ENCODE peak calls at places on chromosome 17, in six cellular contexts. Z is fibroblast of mammary gland, H is progenitor cell of endocrine pancreas, F is body of pancreas, Q is astrocyte of the spinal cord, N is activated B cell treated with CpG ODN at 0.5 μM for 24 hours. R is an unnamed sample.

GRCh38 chr17:60563743-60564142 is 36.2 kb upstream of the PPM1D start:
- DNase-seq in Q (no peak), F (no peak), N (no peak), Z (no peak), H (no peak), R (no peak)

GRCh38 chr17:82864721-82865240 is 25.0 kb upstream of the ZNF750 start:
- DNase-seq in N (no peak), H (no peak), Q (no peak), F (no peak), Z (no peak), R (no peak)

GRCh38 chr17:43169561-43170139 is 1.4 kb upstream of the NBR1 start:
- DNase-seq in N (peak; percentile 21), H (no peak), Q (no peak), F (peak; percentile 68), Z (peak; percentile 47), R (peak; percentile 22)

GRCh38 chr17:27965224-27965623 is 72.1 kb upstream of the LYRM9 start:
- DNase-seq in F (no peak), Z (no peak), H (no peak), Q (no peak), N (no peak), R (no peak)

GRCh38 chr17:81094744-81095607 is 60.0 kb downstream of the BAIAP2 start:
- DNase-seq in H (peak; percentile 44), N (no peak), F (peak; percentile 77), Z (peak; percentile 100), Q (peak; percentile 100), R (peak; percentile 81)

GRCh38 chr17:66714046-66715023 is 120.6 kb upstream of the CACNG5 start:
- DNase-seq in Q (no peak), N (no peak), Z (no peak), F (no peak), H (no peak), R (no peak)

GRCh38 chr17:31275126-31275525 is 21.9 kb downstream of the OMG start:
- DNase-seq in H (no peak), F (no peak), Q (no peak), N (no peak), Z (peak; percentile 59), R (no peak)

GRCh38 chr17:48679385-48680096 is 42.8 kb downstream of the PRAC1 start:
- DNase-seq in F (no peak), Z (peak; percentile 3), N (no peak), H (no peak), Q (no peak), R (no peak)

GRCh38 chr17:5297245-5297644 is 15.2 kb downstream of the RABEP1 start:
- DNase-seq in F (no peak), N (no peak), Q (no peak), Z (no peak), H (no peak), R (no peak)

GRCh38 chr17:73093286-73093685 is 798 bp upstream of the SLC39A11 start:
- DNase-seq in F (no peak), Z (no peak), H (no peak), Q (no peak), N (no peak), R (no peak)

GRCh38 chr17:956905-957304 is 22.7 kb downstream of the NXN start:
- DNase-seq in Z (no peak), F (no peak), N (no peak), H (no peak), Q (no peak), R (no peak)

GRCh38 chr17:68295086-68295485 is 3.8 kb downstream of the ARSG start:
- DNase-seq in Q (no peak), F (no peak), Z (no peak), H (no peak), N (no peak), R (no peak)

GRCh38 chr17:64426584-64426983 is 22.3 kb upstream of the MILR1 start:
- DNase-seq in N (no peak), Z (no peak), F (no peak), Q (no peak), H (no peak), R (no peak)

GRCh38 chr17:79026345-79027273 is 2.6 kb downstream of the C1QTNF1 start:
- DNase-seq in H (no peak), Q (peak; percentile 65), N (no peak), F (peak; percentile 40), Z (peak; percentile 81), R (peak; percentile 47)

GRCh38 chr17:6388416-6388815 is 46.5 kb downstream of the AIPL1 start:
- DNase-seq in F (no peak), Q (no peak), Z (no peak), H (no peak), N (no peak), R (no peak)

GRCh38 chr17:39547713-39548478 is 59.8 kb downstream of the NEUROD2 start:
- DNase-seq in H (peak; percentile 62), N (peak; percentile 74), Q (peak; percentile 32), F (peak; percentile 55), Z (peak; percentile 40), R (peak; percentile 96)

GRCh38 chr17:40291311-40291710 is 3.6 kb downstream of the CDC6 start:
- DNase-seq in F (no peak), N (no peak), Q (no peak), Z (no peak), H (no peak), R (peak; percentile 18)

GRCh38 chr17:20040216-20040615 is 31.1 kb downstream of the SPECC1 start:
- DNase-seq in H (no peak), N (no peak), Z (no peak), Q (no peak), F (no peak), R (no peak)

GRCh38 chr17:39264119-39264518 is 38.4 kb upstream of the STAC2 start:
- DNase-seq in F (no peak), Z (peak; percentile 60), Q (no peak), H (no peak), N (no peak), R (no peak)

GRCh38 chr17:81034168-81034777 is 678 bp upstream of the BAIAP2 start:
- DNase-seq in H (peak; percentile 39), Z (no peak), N (no peak), F (no peak), Q (no peak), R (no peak)

GRCh38 chr17:17398928-17399926 is 77.6 kb upstream of the MED9 start:
- DNase-seq in H (no peak), N (no peak), Q (no peak), Z (peak; percentile 77), F (no peak), R (no peak)

GRCh38 chr17:17400566-17401184 is 76.1 kb upstream of the MED9 start:
- DNase-seq in Z (no peak), F (no peak), Q (no peak), N (no peak), H (no peak), R (no peak)

GRCh38 chr17:17400070-17400469 is 76.7 kb upstream of the MED9 start:
- DNase-seq in Z (no peak), Q (no peak), N (no peak), H (no peak), F (no peak), R (no peak)

GRCh38 chr17:17402558-17402957 is 74.2 kb upstream of the MED9 start:
- DNase-seq in Z (no peak), Q (no peak), F (no peak), N (no peak), H (no peak), R (no peak)

DNA sequence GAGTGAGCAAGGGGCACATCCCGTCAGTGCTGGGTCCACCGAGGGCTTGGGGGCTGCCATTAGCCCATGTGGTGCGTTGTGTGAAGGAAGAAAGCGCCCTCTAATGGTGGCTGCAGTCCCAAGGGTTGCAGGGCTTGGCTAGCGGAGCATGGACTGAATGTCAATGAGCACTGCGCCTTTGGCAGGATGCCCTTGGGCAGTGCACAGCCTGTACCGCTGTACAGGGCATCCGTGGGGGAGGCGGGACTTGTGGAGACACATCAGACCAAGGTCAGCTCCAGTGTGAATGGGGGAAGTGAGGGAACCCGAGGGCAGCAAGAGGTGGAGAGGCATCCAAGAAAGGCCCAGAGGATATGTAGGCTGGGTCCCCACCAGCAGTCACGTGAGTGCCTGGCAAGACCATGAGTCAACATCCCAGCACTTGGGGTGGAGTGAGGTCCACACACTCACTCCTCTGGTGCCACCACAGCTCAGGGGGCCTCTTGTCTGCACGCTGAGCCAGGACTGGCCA is 75.5 kb upstream of the MED9 start:
- DNase-seq in Z (peak; percentile 51), F (no peak), H (no peak), N (no peak), Q (no peak), R (peak; percentile 36)
- TF ChIP-seq CTCF in Z (no peak), F (no peak), H (no peak), N (no peak), Q (no peak), R (no peak)

GRCh38 chr17:16453493-16453851 is 38.1 kb downstream of the TRPV2 start:
- DNase-seq in Z (no peak), H (no peak), Q (no peak), F (no peak), N (no peak), R (no peak)
- TF ChIP-seq CTCF in Z (no peak), H (no peak), Q (no peak), F (no peak), N (no peak), R (no peak)

DNA sequence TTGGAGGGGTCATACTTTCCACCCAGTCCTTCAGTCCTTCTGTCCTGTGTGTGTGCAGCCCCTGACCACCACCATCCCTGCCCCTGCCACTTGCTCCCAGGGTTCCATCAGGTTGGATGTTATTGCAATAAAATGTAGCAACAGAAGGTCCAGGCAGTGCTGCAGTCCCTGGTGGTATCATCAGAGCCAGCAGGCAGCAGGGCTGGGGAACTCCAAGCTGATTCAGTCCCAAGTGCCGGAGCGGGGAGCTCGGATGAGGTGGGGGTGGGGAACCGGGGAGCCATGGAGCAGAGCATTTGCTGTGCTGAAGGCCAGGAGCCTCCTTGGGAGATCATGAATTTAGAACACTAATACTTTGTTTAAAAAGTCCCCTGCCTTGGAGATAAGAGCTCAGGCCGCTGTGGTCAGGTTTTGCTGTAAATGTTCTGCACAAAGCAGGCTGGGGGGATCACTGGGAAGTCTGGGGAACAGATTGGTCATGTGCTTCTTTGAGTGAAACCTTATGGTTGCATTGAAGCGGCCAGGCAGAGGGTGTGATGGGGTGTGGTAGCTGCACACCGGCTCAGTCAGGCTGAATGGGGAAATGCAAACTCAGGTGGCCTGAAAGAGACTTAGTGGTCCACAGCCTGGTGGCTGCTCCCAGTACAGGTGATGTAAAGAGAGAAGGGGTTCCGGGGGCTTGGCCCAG is 225.9 kb downstream of the SEC14L1 start:
- DNase-seq in F (no peak), Q (peak; percentile 66), N (no peak), Z (no peak), H (no peak), R (no peak)
- TF ChIP-seq CTCF in F (no peak), Q (peak; percentile 5), N (no peak), Z (no peak), H (no peak), R (no peak)

DNA sequence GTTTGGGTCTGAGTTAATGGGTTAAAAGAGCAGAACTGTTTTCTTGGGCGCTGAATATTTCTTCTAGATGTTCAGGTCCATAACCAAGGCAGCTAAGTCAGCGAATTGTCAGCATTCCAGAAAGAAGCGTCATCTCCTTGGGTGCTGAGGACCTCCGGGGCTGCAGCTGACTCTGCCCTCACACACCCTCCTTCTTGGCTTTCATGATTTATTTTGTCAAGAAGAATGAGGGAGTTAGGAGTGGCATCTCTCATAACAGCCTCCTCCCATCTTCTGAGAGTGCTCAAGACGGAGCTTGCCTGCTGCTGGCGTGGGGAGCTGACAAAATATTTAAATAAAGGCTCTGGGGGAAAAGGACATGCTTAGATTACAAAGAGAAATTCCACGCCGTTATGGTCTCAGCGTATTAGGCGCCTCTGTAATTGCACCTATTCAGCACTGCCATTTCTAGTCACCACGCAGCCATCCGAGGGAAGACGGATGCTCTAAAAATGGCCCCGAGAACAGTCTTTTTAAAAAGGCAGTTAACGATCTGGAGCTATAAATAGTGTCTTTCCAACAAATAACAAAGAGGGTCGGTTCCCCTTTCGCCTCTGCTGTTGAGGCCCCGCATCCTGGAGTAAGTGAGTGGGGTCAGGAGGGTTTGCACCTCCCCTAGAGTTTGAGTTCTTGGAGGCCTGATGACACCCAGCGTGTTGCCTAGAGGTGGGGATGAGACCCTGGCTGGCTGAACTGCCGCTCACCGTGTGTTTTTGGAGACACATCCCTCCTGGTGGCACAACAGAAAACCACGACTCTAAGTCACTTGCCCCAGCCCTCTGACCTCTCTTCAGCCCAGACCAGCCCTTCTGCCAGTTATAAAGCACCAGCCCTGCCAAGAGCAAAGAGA is 187.1 kb downstream of the CCDC182 start:
- DNase-seq in Z (no peak), F (no peak), N (no peak), H (no peak), Q (peak; percentile 83), R (peak; percentile 6)
- TF ChIP-seq CTCF in Z (no peak), F (no peak), N (no peak), H (no peak), Q (no peak), R (no peak)

R was measured in Calu3.